ENCODE peak calls at places on chromosomes 13 and 19, in eight cellular contexts. P, D, H, A, Y, Q, X and E are unnamed samples.

GRCh38 chr13:71873418-71874276 is 6.6 kb upstream of the DACH1 start:
- DNase-seq in D (no peak), P (no peak), Q (no peak), A (no peak), Y (no peak), H (no peak), X (no peak), E (no peak)

GRCh38 chr13:67833564-67833963 is 603.4 kb upstream of the PCDH9 start:
- DNase-seq in D (no peak), A (no peak), X (no peak), H (no peak), P (no peak), Y (no peak), Q (no peak), E (no peak)

GRCh38 chr19:43476606-43477005 is 11.2 kb upstream of the LYPD3 start:
- DNase-seq in Q (no peak), Y (no peak), D (no peak), A (no peak), H (no peak), X (no peak), P (no peak), E (peak; percentile 93)

GRCh38 chr19:43781630-43782310 is 997 bp upstream of the KCNN4 start:
- DNase-seq in P (no peak), X (no peak), A (no peak), H (no peak), Q (no peak), Y (no peak), D (no peak), E (no peak)

GRCh38 chr19:18300930-18301717 is 19.7 kb upstream of the JUND start:
- DNase-seq in H (no peak), Y (peak; percentile 45), P (peak; percentile 93), Q (no peak), A (no peak), X (no peak), D (no peak), E (peak; percentile 62)

GRCh38 chr13:41327994-41328778 is 17.1 kb downstream of the NAA16 start:
- DNase-seq in H (no peak), Q (no peak), P (no peak), X (no peak), Y (no peak), A (no peak), D (no peak), E (no peak)

GRCh38 chr19:3073931-3074595 is 11.8 kb upstream of the TLE5 start:
- DNase-seq in H (no peak), P (no peak), D (no peak), A (no peak), Q (no peak), Y (no peak), X (no peak), E (no peak)

GRCh38 chr19:5949792-5950305 is 28.1 kb downstream of the RANBP3 start:
- DNase-seq in A (no peak), H (no peak), Y (no peak), D (no peak), X (no peak), P (no peak), Q (no peak), E (no peak)

GRCh38 chr19:35284153-35285140 is 2.1 kb downstream of the HAMP start:
- DNase-seq in P (no peak), Y (no peak), A (no peak), D (no peak), H (no peak), X (no peak), Q (no peak), E (no peak)

GRCh38 chr13:28138012-28138755 is at the start of gene PAN3:
- DNase-seq in Q (peak; percentile 25), D (peak; percentile 90), X (peak; percentile 55), Y (peak; percentile 85), P (peak; percentile 93), H (peak; percentile 62), A (peak; percentile 86), E (peak; percentile 89)

GRCh38 chr19:49042177-49042576 is 1.5 kb upstream of the CGB5 start:
- DNase-seq in X (no peak), H (no peak), Y (peak; percentile 47), A (no peak), D (no peak), P (no peak), Q (no peak), E (no peak)

GRCh38 chr13:104422668-104423067 is 1356.5 kb upstream of the SLC10A2 start:
- DNase-seq in D (no peak), P (no peak), X (no peak), A (no peak), H (no peak), Q (no peak), Y (no peak), E (no peak)

GRCh38 chr13:30002577-30002976 is 152.2 kb upstream of the UBL3 start:
- DNase-seq in P (no peak), Y (peak; percentile 12), H (no peak), Q (no peak), D (no peak), A (no peak), X (no peak), E (peak; percentile 30)